ENCODE peak calls at places on chromosomes 3 and 15, in six cellular contexts. One of them, this sample, is unnamed.

GRCh38 chr15:69253156-69253555 is 45.6 kb upstream of the PAQR5 start:
- DNase-seq in dorsolateral prefrontal cortex: no peak
- DNase-seq in stomach: no peak
- DNase-seq in tibial nerve: no peak
- DNase-seq in uterus: peak
- DNase-seq in kidney: no peak
- DNase-seq in this sample: no peak

GRCh38 chr3:100269410-100270217 is 8.8 kb downstream of the TBC1D23 start:
- DNase-seq in uterus: no peak
- DNase-seq in stomach: no peak
- DNase-seq in kidney: no peak
- DNase-seq in dorsolateral prefrontal cortex: no peak
- DNase-seq in tibial nerve: no peak
- DNase-seq in this sample: no peak

GRCh38 chr15:78244101-78244500 is 9.7 kb upstream of the ACSBG1 start:
- DNase-seq in dorsolateral prefrontal cortex: no peak
- DNase-seq in uterus: no peak
- DNase-seq in tibial nerve: no peak
- DNase-seq in kidney: no peak
- DNase-seq in stomach: peak
- DNase-seq in this sample: no peak

GRCh38 chr15:96321422-96322391 is 8.8 kb upstream of the NR2F2 start:
- DNase-seq in kidney: peak
- DNase-seq in uterus: peak
- DNase-seq in tibial nerve: peak
- DNase-seq in stomach: peak
- DNase-seq in dorsolateral prefrontal cortex: no peak
- DNase-seq in this sample: peak

GRCh38 chr3:75631541-75631940 is 32.6 kb upstream of the FRG2C start:
- DNase-seq in dorsolateral prefrontal cortex: no peak
- DNase-seq in stomach: no peak
- DNase-seq in tibial nerve: no peak
- DNase-seq in kidney: no peak
- DNase-seq in uterus: no peak
- DNase-seq in this sample: peak

GRCh38 chr3:189954733-189955665 is 165.7 kb downstream of the P3H2 start:
- DNase-seq in uterus: no peak
- DNase-seq in stomach: no peak
- DNase-seq in tibial nerve: no peak
- DNase-seq in dorsolateral prefrontal cortex: no peak
- DNase-seq in kidney: no peak
- DNase-seq in this sample: no peak

GRCh38 chr15:89068325-89068784 is 19.9 kb upstream of the ABHD2 start:
- DNase-seq in uterus: peak
- DNase-seq in stomach: no peak
- DNase-seq in kidney: no peak
- DNase-seq in tibial nerve: no peak
- DNase-seq in dorsolateral prefrontal cortex: no peak
- DNase-seq in this sample: no peak

GRCh38 chr15:75904241-75904631 is 558 bp downstream of the FBXO22 start:
- DNase-seq in kidney: peak
- DNase-seq in tibial nerve: no peak
- DNase-seq in uterus: no peak
- DNase-seq in stomach: peak
- DNase-seq in dorsolateral prefrontal cortex: no peak
- DNase-seq in this sample: no peak

GRCh38 chr3:163614886-163615285 is 1463.4 kb downstream of the SI start:
- DNase-seq in dorsolateral prefrontal cortex: no peak
- DNase-seq in kidney: no peak
- DNase-seq in stomach: no peak
- DNase-seq in uterus: no peak
- DNase-seq in tibial nerve: no peak
- DNase-seq in this sample: no peak

GRCh38 chr3:40853474-40853873 is 328.7 kb downstream of the ZNF621 start:
- DNase-seq in uterus: no peak
- DNase-seq in stomach: no peak
- DNase-seq in kidney: no peak
- DNase-seq in dorsolateral prefrontal cortex: no peak
- DNase-seq in tibial nerve: no peak
- DNase-seq in this sample: no peak

GRCh38 chr15:48239334-48239733 is 33.2 kb downstream of the SLC12A1 start:
- DNase-seq in tibial nerve: no peak
- DNase-seq in stomach: no peak
- DNase-seq in uterus: no peak
- DNase-seq in dorsolateral prefrontal cortex: no peak
- DNase-seq in kidney: no peak
- DNase-seq in this sample: no peak

GRCh38 chr15:57375827-57376694 is at the start of gene CGNL1:
- DNase-seq in tibial nerve: no peak
- DNase-seq in uterus: peak
- DNase-seq in dorsolateral prefrontal cortex: no peak
- DNase-seq in stomach: peak
- DNase-seq in kidney: peak
- DNase-seq in this sample: no peak
- TF ChIP-seq CTCF in tibial nerve: no peak
- TF ChIP-seq CTCF in uterus: no peak
- TF ChIP-seq CTCF in dorsolateral prefrontal cortex: no peak
- TF ChIP-seq CTCF in stomach: no peak
- TF ChIP-seq CTCF in kidney: no peak
- TF ChIP-seq CTCF in this sample: no peak

GRCh38 chr3:5264093-5264610 is 76.6 kb downstream of the EDEM1 start:
- DNase-seq in stomach: no peak
- DNase-seq in uterus: no peak
- DNase-seq in tibial nerve: no peak
- DNase-seq in kidney: no peak
- DNase-seq in dorsolateral prefrontal cortex: no peak
- DNase-seq in this sample: no peak
- H3K27ac ChIP-seq in stomach: no peak
- H3K27ac ChIP-seq in uterus: no peak
- H3K27ac ChIP-seq in tibial nerve: no peak
- H3K27ac ChIP-seq in kidney: no peak
- H3K27ac ChIP-seq in dorsolateral prefrontal cortex: no peak
- H3K27ac ChIP-seq in this sample: no peak

GRCh38 chr3:128584412-128585020 is 66.1 kb downstream of the RPN1 start:
- DNase-seq in kidney: peak
- DNase-seq in stomach: peak
- DNase-seq in uterus: peak
- DNase-seq in dorsolateral prefrontal cortex: peak
- DNase-seq in tibial nerve: peak
- DNase-seq in this sample: no peak
- TF ChIP-seq CTCF in kidney: peak
- TF ChIP-seq CTCF in stomach: peak
- TF ChIP-seq CTCF in uterus: peak
- TF ChIP-seq CTCF in dorsolateral prefrontal cortex: peak
- TF ChIP-seq CTCF in tibial nerve: peak
- TF ChIP-seq CTCF in this sample: no peak

GRCh38 chr3:197026481-197026866 is 3.1 kb downstream of the MELTF start:
- DNase-seq in stomach: no peak
- DNase-seq in tibial nerve: no peak
- DNase-seq in uterus: no peak
- DNase-seq in kidney: no peak
- DNase-seq in dorsolateral prefrontal cortex: no peak
- DNase-seq in this sample: no peak
- H3K27ac ChIP-seq in stomach: no peak
- H3K27ac ChIP-seq in tibial nerve: no peak
- H3K27ac ChIP-seq in uterus: no peak
- H3K27ac ChIP-seq in kidney: no peak
- H3K27ac ChIP-seq in dorsolateral prefrontal cortex: peak
- H3K27ac ChIP-seq in this sample: no peak

DNA sequence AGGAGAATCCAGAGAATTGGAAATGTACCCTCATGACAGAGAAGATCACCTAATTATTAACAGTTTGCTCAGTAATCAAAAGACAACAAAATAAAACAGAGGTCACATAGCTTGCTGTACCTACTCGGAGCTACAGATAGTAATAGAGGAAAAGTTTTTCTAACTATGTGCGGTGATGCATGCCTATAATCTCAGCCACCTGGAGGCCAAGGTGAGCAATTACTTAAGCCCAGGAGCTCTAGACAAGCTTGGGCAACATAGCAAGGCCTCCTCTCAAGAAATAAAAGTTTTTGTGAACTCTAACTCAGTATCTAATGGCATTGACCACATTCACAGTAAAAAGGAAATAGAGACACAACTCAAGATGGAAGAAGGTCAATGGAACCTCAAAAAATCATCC is 243.6 kb downstream of the ATP8B4 start:
- DNase-seq in dorsolateral prefrontal cortex: no peak
- DNase-seq in kidney: no peak
- DNase-seq in uterus: no peak
- DNase-seq in stomach: no peak
- DNase-seq in tibial nerve: no peak
- DNase-seq in this sample: no peak
- TF ChIP-seq CTCF in dorsolateral prefrontal cortex: no peak
- TF ChIP-seq CTCF in kidney: no peak
- TF ChIP-seq CTCF in uterus: no peak
- TF ChIP-seq CTCF in stomach: no peak
- TF ChIP-seq CTCF in tibial nerve: no peak
- TF ChIP-seq CTCF in this sample: no peak

DNA sequence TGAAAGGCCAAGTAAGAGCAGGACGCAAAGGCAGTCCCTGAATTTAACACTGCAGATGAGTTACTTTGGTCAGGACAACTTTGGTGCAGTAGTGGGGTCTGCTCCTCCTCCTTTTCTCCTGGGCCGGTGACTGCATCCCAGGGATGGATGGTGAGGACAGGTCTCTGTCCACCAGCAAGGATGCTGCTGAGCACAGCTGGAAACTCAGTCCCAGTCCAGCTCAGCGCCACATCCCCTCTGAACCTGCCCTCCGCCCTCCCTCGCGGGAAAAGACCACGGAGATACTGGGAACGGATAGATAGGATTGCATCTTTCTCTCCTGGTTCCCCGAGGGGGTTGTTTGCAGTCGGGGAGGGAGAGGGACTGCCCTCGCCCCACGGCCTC is 13.8 kb downstream of the GRAMD2A start:
- DNase-seq in stomach: no peak
- DNase-seq in tibial nerve: no peak
- DNase-seq in dorsolateral prefrontal cortex: no peak
- DNase-seq in uterus: no peak
- DNase-seq in kidney: no peak
- DNase-seq in this sample: no peak
- H3K27ac ChIP-seq in stomach: no peak
- H3K27ac ChIP-seq in tibial nerve: no peak
- H3K27ac ChIP-seq in dorsolateral prefrontal cortex: no peak
- H3K27ac ChIP-seq in uterus: no peak
- H3K27ac ChIP-seq in kidney: no peak
- H3K27ac ChIP-seq in this sample: no peak

GRCh38 chr3:128572013-128572412 is 78.6 kb downstream of the RPN1 start:
- DNase-seq in tibial nerve: no peak
- DNase-seq in kidney: no peak
- DNase-seq in uterus: no peak
- DNase-seq in stomach: no peak
- DNase-seq in dorsolateral prefrontal cortex: no peak
- DNase-seq in this sample: no peak

GRCh38 chr3:128573160-128573559 is 77.5 kb downstream of the RPN1 start:
- DNase-seq in uterus: no peak
- DNase-seq in stomach: no peak
- DNase-seq in kidney: no peak
- DNase-seq in tibial nerve: no peak
- DNase-seq in dorsolateral prefrontal cortex: no peak
- DNase-seq in this sample: no peak

GRCh38 chr3:128569756-128570155 is 76.8 kb upstream of the GATA2 start:
- DNase-seq in uterus: no peak
- DNase-seq in dorsolateral prefrontal cortex: no peak
- DNase-seq in stomach: no peak
- DNase-seq in kidney: no peak
- DNase-seq in tibial nerve: no peak
- DNase-seq in this sample: no peak

GRCh38 chr3:128573707-128574162 is 76.9 kb downstream of the RPN1 start:
- DNase-seq in uterus: no peak
- DNase-seq in kidney: no peak
- DNase-seq in stomach: no peak
- DNase-seq in tibial nerve: no peak
- DNase-seq in dorsolateral prefrontal cortex: no peak
- DNase-seq in this sample: no peak

DNA sequence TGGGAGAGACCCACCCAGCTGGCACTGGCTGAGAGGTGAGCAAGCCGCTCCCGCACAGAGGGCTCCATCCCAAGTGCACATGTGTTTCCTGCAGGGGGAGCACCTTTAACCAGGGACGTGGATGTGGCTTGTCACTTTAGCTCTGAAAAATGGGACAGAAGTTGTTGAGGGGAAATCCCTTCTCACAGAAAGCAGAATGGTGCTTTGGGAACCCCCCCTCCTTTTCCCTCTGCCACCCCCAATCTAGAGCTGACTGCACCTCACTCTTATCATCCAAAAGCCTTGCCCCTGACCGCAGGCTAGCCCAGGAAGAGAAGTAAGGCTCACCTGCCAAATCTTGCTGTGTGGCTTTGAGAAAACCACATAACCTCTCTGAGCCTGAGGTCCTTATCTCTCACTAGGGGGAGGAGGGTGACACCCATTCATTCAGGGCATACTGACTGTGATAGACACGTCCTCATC is 77.9 kb downstream of the RPN1 start:
- DNase-seq in kidney: no peak
- DNase-seq in uterus: no peak
- DNase-seq in stomach: no peak
- DNase-seq in dorsolateral prefrontal cortex: no peak
- DNase-seq in tibial nerve: no peak
- DNase-seq in this sample: no peak
- TF ChIP-seq CTCF in kidney: peak
- TF ChIP-seq CTCF in uterus: no peak
- TF ChIP-seq CTCF in stomach: no peak
- TF ChIP-seq CTCF in dorsolateral prefrontal cortex: no peak
- TF ChIP-seq CTCF in tibial nerve: no peak
- TF ChIP-seq CTCF in this sample: no peak

GRCh38 chr3:50164984-50165383 is 9.9 kb downstream of the SEMA3F start:
- DNase-seq in tibial nerve: no peak
- DNase-seq in kidney: no peak
- DNase-seq in uterus: no peak
- DNase-seq in dorsolateral prefrontal cortex: no peak
- DNase-seq in stomach: no peak
- DNase-seq in this sample: no peak

GRCh38 chr3:50165388-50166308 is 10.5 kb downstream of the SEMA3F start:
- DNase-seq in stomach: peak
- DNase-seq in uterus: peak
- DNase-seq in tibial nerve: peak
- DNase-seq in kidney: peak
- DNase-seq in dorsolateral prefrontal cortex: no peak
- DNase-seq in this sample: peak

GRCh38 chr3:50163572-50163971 is 8.4 kb downstream of the SEMA3F start:
- DNase-seq in stomach: no peak
- DNase-seq in dorsolateral prefrontal cortex: no peak
- DNase-seq in kidney: no peak
- DNase-seq in tibial nerve: no peak
- DNase-seq in uterus: no peak
- DNase-seq in this sample: no peak

GRCh38 chr3:50164056-50164455 is 8.9 kb downstream of the SEMA3F start:
- DNase-seq in kidney: no peak
- DNase-seq in stomach: peak
- DNase-seq in uterus: peak
- DNase-seq in dorsolateral prefrontal cortex: peak
- DNase-seq in tibial nerve: peak
- DNase-seq in this sample: peak

DNA sequence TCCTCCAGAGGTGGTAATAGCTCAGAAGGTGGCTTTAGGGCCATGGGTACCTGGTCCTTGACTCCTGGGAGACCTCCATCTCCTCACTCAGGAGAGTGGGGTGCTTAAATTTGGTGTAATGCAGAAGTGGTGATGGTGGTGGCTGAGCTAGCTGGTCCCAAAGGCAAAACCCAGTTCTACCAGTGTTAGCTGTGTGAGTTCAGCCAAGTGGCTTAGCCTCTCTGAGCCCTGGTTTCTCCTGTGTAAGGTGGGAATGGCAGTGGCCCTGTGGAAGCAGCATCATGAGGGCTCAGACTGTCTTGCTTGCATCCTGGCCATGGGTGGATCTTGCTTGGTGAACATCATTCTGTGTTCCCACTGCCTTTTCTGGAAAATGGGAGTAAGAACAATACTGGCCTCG is 9.4 kb downstream of the SEMA3F start:
- DNase-seq in tibial nerve: no peak
- DNase-seq in uterus: no peak
- DNase-seq in dorsolateral prefrontal cortex: no peak
- DNase-seq in stomach: no peak
- DNase-seq in kidney: no peak
- DNase-seq in this sample: no peak
- H3K27ac ChIP-seq in tibial nerve: peak
- H3K27ac ChIP-seq in uterus: peak
- H3K27ac ChIP-seq in dorsolateral prefrontal cortex: peak
- H3K27ac ChIP-seq in stomach: peak
- H3K27ac ChIP-seq in kidney: peak
- H3K27ac ChIP-seq in this sample: peak